ENCODE peak calls at places on chromosomes 5 and 9, in six cellular contexts. Z is upper lobe of right lung, T is uterus, W is left ventricle myocardium inferior, I is mucosa of descending colon, C is GM06990. E is an unnamed sample.

GRCh38 chr5:139671096-139671841 is 23.1 kb downstream of the CXXC5 start:
- DNase-seq in Z (no peak), T (no peak), W (peak; percentile 47), I (no peak), C (peak; percentile 70), E (no peak)

GRCh38 chr5:132265336-132266030 is 8.0 kb downstream of the PDLIM4 start:
- DNase-seq in Z (no peak), T (peak; percentile 84), W (peak; percentile 36), I (peak; percentile 73), C (no peak), E (peak; percentile 89)

GRCh38 chr5:132501961-132502931 is 11.7 kb upstream of the IRF1 start:
- DNase-seq in Z (no peak), T (no peak), W (no peak), I (peak; percentile 47), C (no peak), E (no peak)

GRCh38 chr9:80720579-80720978 is 968.8 kb downstream of the TLE1 start:
- DNase-seq in Z (no peak), T (no peak), W (no peak), I (no peak), C (no peak), E (no peak)

GRCh38 chr5:151228986-151229385 is 5.1 kb upstream of the CCDC69 start:
- DNase-seq in Z (no peak), T (no peak), W (no peak), I (no peak), C (no peak), E (no peak)

GRCh38 chr9:20225841-20226240 is 396.5 kb downstream of the MLLT3 start:
- DNase-seq in Z (no peak), T (no peak), W (no peak), I (no peak), C (no peak), E (no peak)

GRCh38 chr5:135013947-135014570 is 20.0 kb downstream of the PITX1 start:
- DNase-seq in Z (peak; percentile 50), T (no peak), W (no peak), I (no peak), C (no peak), E (peak; percentile 55)

GRCh38 chr5:145014109-145014508 is 821.0 kb downstream of the PRELID2 start:
- DNase-seq in Z (no peak), T (no peak), W (no peak), I (no peak), C (no peak), E (no peak)

GRCh38 chr5:81759632-81760005 is 8.7 kb upstream of the SSBP2 start:
- DNase-seq in Z (no peak), T (no peak), W (no peak), I (no peak), C (no peak), E (no peak)

DNA sequence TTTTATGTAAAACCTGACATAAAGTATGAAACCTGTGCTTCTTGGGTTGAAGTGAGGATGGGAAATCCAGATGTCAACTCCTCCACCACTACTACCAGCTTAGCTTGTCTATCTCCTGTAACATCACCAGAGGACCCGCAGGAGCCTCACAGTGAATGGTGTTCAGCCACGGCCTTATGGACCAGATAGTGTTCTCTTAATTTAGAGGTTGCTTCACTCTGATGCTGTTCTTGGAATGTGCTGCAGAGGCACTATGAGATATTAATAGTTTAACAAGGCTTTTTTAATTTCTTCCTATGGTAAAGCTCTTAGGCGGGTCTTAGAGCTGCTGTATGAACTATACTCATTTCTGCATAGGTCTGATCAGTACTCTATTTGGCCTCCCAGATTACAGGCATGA is 27.9 kb downstream of the NFX1 start:
- DNase-seq in Z (no peak), T (no peak), W (no peak), I (no peak), C (no peak), E (no peak)
- TF ChIP-seq CTCF in Z (no peak), T (no peak), W (no peak), I (no peak), C (no peak), E (no peak)

DNA sequence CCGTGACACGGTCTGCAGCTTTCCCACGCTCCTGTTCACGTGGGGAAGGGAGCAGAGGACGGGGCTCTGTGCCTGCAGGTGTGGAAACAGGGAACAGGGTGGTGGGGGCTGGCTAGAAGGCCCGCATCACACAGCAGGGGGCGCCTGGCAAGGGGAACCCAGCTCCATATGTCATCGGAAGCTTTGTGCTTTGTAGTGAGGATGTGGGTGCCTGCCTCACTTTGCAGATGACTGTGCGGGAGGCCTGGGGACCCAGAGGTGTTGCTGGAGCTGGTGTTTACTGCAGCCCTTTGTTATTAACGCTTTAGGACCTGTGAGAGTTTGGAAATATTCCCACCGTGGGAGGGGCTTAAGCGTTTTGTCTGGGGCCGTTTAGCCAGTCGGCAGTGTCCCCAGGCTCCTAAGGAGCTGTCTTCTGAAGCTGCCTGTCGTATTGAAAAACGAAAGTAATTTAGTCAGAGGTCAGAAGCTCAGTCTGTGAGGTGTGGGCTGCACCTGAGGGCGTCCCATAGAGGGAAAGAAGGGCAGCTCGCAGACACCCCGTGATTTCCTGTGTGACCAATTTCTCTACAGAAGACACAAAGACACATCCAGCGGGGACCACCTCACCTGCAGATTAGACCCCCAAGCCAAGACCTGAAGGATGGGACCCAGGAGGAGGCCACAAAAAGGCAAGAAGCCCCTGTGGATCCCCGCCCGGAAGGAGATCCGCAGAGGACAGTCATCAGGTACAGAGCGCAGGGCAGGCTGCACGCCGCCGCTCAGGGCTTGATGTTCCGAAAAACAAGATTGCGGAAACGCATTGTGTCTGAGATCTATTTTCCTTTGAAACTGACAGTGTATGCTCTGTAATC is 9.1 kb downstream of the MAN1B1 start:
- DNase-seq in Z (peak; percentile 67), T (no peak), W (no peak), I (peak; percentile 57), C (peak; percentile 81), E (no peak)
- TF ChIP-seq CTCF in Z (peak; percentile 20), T (no peak), W (no peak), I (no peak), C (peak; percentile 93), E (peak; percentile 16)

GRCh38 chr9:93910196-93910595 is 45.0 kb downstream of the BARX1 start:
- DNase-seq in Z (no peak), T (no peak), W (no peak), I (no peak), C (no peak), E (no peak)

GRCh38 chr9:93907551-93908199 is 47.5 kb downstream of the BARX1 start:
- DNase-seq in Z (no peak), T (no peak), W (no peak), I (no peak), C (no peak), E (no peak)

GRCh38 chr9:93909242-93909616 is 45.9 kb downstream of the BARX1 start:
- DNase-seq in Z (no peak), T (no peak), W (no peak), I (no peak), C (no peak), E (no peak)

GRCh38 chr9:93910598-93910997 is 44.6 kb downstream of the BARX1 start:
- DNase-seq in Z (no peak), T (no peak), W (no peak), I (no peak), C (no peak), E (no peak)

DNA sequence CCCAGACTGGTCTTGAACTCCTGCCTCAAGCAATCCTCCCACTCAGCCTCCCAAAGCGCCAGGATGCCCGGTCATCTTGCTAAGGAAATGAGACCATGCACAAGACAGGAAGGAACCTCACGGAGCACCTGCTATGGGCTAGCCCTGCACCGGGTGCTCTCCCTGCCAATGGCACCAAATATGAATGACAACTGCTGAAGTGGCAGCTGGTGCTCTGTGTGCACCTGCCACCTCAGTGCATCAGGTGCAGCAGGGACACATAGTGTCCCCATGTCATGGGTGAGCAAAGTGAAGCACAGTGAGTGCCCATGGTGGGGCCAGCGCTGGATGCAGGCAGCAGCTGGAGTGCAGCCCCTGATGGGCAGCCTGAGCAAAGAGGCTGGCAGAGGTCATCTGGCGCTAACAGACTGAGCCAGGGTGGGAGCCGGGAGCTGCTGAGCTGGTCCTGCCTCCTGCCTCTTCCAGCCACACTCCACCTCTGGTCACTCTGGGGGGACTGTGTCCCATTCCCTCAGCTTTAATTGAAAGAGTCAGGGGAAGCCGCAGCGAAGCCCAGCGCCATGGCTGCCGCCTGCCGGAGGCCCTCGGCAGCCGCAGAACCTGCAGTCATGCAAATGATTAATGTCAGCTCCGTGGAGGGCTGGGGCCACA is 46.4 kb downstream of the BARX1 start:
- DNase-seq in Z (peak; percentile 37), T (no peak), W (no peak), I (no peak), C (no peak), E (no peak)
- TF ChIP-seq CTCF in Z (no peak), T (no peak), W (no peak), I (no peak), C (peak; percentile 30), E (no peak)

GRCh38 chr5:136864960-136865359 is 499.6 kb upstream of the TRPC7 start:
- DNase-seq in Z (no peak), T (no peak), W (no peak), I (no peak), C (no peak), E (no peak)
- TF ChIP-seq CTCF in Z (no peak), T (no peak), W (no peak), I (no peak), C (no peak), E (no peak)

GRCh38 chr5:85109616-85110015 is 724.9 kb upstream of the EDIL3 start:
- DNase-seq in Z (no peak), T (no peak), W (no peak), I (no peak), C (no peak), E (no peak)

DNA sequence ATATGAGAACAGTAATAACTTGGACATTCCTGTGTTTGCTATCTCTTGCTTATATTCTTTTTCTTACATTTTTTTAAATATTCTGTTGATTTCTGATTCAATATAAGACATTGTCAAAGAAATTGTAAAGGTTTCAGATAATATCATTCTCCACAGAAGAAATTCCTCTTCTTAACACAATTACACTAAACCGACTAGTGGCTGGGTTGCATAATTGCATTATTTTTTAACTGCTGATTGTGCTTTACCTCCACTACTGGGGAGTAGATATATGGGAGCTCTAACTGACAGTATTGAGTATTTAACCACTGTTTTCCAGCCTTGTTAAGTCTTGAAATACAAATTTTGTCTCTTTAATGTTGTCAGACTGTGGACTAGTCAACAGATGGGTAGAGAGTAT is 723.8 kb upstream of the EDIL3 start:
- DNase-seq in Z (no peak), T (no peak), W (no peak), I (no peak), C (no peak), E (no peak)
- TF ChIP-seq CTCF in Z (no peak), T (no peak), W (no peak), I (no peak), C (peak; percentile 1), E (no peak)

DNA sequence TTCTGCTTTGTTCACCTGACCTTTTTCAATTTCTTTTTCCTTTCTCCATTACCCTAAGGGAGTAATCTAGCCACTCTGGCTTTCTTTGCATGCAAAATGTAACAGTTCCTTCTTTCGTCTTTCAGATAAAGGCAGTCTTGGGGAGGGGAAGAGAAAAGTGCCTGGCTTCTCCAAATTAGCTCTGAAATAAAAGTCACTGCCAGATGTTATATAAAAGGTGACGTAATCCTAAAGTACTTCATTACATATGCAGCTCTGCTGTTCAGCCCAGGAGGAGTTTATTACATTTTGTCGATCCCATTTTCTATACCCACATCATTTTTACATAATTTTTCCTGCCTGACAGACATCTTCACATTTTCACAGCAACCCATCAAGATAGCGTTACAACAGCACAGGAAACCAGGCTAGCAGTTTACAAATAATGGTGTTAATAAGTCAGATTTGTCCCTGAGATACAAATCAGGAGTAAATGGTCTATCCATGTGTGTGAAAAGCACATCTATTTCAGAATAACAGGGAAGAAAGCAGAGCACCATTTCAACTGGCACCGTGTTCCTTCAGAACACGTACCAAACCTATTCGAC is 86.6 kb upstream of the SLC30A5 start:
- DNase-seq in Z (no peak), T (no peak), W (no peak), I (no peak), C (no peak), E (no peak)
- TF ChIP-seq CTCF in Z (no peak), T (no peak), W (no peak), I (no peak), C (no peak), E (no peak)

E was measured in AG09319.